ENCODE peak calls at places on chromosomes 2 and 18, in six cellular contexts. T is psoas muscle, Z is A673, K is aorta, J is hepatocyte, G is left ventricle myocardium inferior. E is an unnamed sample.

GRCh38 chr2:28821295-28821958 is 10.8 kb downstream of the SPDYA start:
- DNase-seq in J (peak; percentile 73), T (no peak), Z (peak; percentile 70), K (no peak), G (no peak), E (peak; percentile 71)

GRCh38 chr2:147469471-147469870 is 375.4 kb upstream of the ACVR2A start:
- DNase-seq in G (no peak), Z (peak; percentile 96), J (no peak), T (no peak), K (no peak), E (no peak)

GRCh38 chr2:230254152-230254881 is 28.8 kb downstream of the SP140 start:
- DNase-seq in K (no peak), J (no peak), G (no peak), T (no peak), Z (no peak), E (no peak)

GRCh38 chr18:136433-136832 is 21.9 kb upstream of the USP14 start:
- DNase-seq in G (no peak), Z (peak; percentile 14), K (no peak), T (no peak), J (no peak), E (peak; percentile 24)

GRCh38 chr2:32947484-32948143 is 861 bp downstream of the LTBP1 start:
- DNase-seq in K (peak; percentile 53), G (peak; percentile 42), T (peak; percentile 26), J (peak; percentile 62), Z (peak; percentile 19), E (peak; percentile 32)

GRCh38 chr18:80023173-80023572 is 11.1 kb upstream of the RBFA start:
- DNase-seq in T (no peak), Z (peak; percentile 18), J (no peak), K (no peak), G (no peak), E (no peak)

GRCh38 chr2:42978887-42979415 is 186.6 kb upstream of the HAAO start:
- DNase-seq in T (no peak), J (no peak), Z (no peak), G (no peak), K (no peak), E (no peak)

GRCh38 chr2:164061129-164061746 is 325.4 kb upstream of the FIGN start:
- DNase-seq in Z (peak; percentile 50), T (no peak), J (peak; percentile 58), K (no peak), G (no peak), E (peak; percentile 15)

GRCh38 chr2:44804406-44805235 is 136.9 kb upstream of the SIX3 start:
- DNase-seq in K (no peak), J (no peak), T (no peak), G (no peak), Z (no peak), E (no peak)

GRCh38 chr2:110215566-110216158 is 3.3 kb upstream of the MTLN start:
- DNase-seq in Z (no peak), G (no peak), T (no peak), K (no peak), J (no peak), E (no peak)

GRCh38 chr2:189548686-189549439 is 31.7 kb downstream of the SLC40A1 start:
- DNase-seq in T (no peak), G (no peak), Z (no peak), K (no peak), J (no peak), E (no peak)

GRCh38 chr2:234269769-234270204 is 219.3 kb downstream of the SPP2 start:
- DNase-seq in K (no peak), G (no peak), T (no peak), J (no peak), Z (no peak), E (no peak)

DNA sequence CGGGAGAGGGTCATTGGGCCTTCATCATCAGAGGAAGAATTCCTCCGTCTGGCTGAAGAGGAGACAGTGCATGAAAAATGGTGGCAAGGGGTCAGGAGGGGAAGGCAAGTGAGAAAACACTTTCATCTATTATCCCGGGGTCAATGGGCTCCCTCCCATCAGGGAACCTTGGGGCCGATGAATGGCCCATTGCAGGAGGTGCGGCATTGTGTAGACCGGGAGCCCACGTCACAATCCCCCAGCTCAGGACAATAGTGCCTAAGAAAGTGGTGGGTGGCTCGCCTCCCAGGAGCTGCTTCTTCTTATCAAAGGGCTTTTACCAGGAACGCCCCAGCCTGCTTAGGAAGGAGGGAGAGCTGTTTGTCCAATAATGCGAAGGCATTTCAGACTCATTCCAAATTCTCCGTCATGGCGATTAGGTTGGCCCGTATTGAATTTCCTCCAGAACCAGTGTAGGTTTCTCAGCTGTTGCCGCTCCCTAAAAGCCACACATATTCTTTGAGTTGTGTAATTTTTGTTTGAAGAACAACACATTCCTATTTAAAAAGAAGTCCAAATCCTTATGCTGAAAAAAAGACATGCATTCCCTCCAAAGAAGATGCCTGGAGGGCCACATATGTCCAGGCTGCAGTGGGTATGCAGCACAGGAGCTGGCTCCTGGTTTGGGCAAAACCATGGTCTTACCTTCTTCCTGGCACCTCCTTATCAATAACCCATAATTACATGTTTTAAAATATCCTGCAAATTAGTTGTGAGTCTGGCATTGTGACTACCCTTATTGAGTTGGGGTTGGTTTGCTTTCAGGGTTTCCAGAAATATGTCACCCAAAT is 264.7 kb downstream of the MYCN start:
- DNase-seq in J (no peak), Z (no peak), K (no peak), T (no peak), G (no peak), E (no peak)
- H3K4me3 ChIP-seq in J (no peak overlapping the region), Z (no peak overlapping the region), K (no peak overlapping the region), T (no peak overlapping the region), G (no peak overlapping the region), E (no peak overlapping the region)

GRCh38 chr18:26039203-26039602 is 51.2 kb downstream of the SS18 start:
- DNase-seq in J (no peak), K (no peak), G (no peak), Z (no peak), T (no peak), E (no peak)

GRCh38 chr18:26036635-26037034 is 53.8 kb downstream of the SS18 start:
- DNase-seq in Z (no peak), T (no peak), J (no peak), K (no peak), G (no peak), E (no peak)

GRCh38 chr18:26040051-26040656 is 50.3 kb downstream of the SS18 start:
- DNase-seq in Z (no peak), K (no peak), T (no peak), J (no peak), G (no peak), E (no peak)

DNA sequence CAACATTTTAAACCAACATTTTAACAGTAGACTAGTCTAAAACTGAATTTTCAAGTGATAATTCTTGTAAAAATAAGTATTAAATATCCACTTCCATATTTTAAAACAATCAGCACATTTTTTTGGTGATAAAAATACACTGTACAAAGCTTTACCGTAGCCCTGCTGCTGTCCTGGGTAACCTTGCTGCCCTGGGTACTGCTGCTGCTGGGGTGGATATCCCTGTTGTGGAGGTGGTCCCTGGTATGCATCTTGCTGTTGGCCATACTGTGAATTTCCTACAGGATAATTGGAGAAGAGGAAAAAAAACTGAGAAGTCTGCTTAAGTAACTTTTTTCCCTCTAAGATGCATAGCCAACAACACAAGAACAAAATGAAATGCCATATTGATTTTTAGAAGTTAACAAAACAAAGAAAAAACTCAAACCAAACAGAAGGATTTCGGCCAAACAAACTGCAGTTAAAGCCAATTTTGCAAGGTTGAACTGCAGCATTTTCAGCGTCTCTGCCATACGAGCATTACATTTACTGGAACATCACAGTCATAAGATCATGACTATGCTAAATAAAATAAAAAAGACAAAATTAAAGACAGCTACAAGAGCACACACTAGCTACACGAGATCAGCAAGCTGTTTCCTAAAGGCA is 55.4 kb downstream of the SS18 start:
- DNase-seq in K (no peak), T (no peak), J (no peak), Z (no peak), G (no peak), E (no peak)
- H3K36me3 ChIP-seq in K (no peaks in the 10 kb centered on the region), T (no peaks in the 10 kb centered on the region), J (no peaks in the 10 kb centered on the region), Z (peaks cover 60% of the 10 kb centered on the region), G (peaks cover 84% of the 10 kb centered on the region), E (peaks cover 7% of the 10 kb centered on the region)

DNA sequence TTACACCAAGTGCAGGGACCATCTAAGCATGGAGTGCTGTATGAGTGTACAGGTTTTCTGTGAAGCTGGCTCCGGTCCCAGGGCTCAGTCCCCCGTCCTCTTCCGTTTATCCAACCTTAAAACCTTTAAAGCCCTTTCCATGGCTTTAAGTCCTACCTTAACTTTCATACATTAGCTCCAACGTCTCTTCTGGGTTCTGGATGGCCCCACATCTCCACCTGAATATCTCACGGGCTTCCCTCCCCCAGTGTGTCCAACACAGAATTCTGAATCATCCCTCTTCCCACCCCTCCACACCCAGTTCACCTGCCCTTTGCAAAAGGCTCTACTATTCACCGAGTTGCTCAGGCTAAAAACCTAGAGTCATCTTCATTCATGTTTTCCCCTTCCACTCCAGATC is 12.8 kb downstream of the ARHGAP25 start:
- DNase-seq in J (no peak), G (no peak), K (no peak), T (no peak), Z (no peak), E (no peak)
- H3K27ac ChIP-seq in J (no peak overlapping the region), G (no peak overlapping the region), K (no peak overlapping the region), T (no peak overlapping the region), Z (no peak overlapping the region), E (no peak overlapping the region)

GRCh38 chr18:27713037-27713726 is 463.7 kb downstream of the CDH2 start:
- DNase-seq in T (no peak), J (no peak), G (no peak), Z (peak; percentile 24), K (no peak), E (no peak)
- H3K4me3 ChIP-seq in T (no peak overlapping the region), J (no peak overlapping the region), G (no peak overlapping the region), Z (no peak overlapping the region), K (no peak overlapping the region), E (no peak overlapping the region)

GRCh38 chr2:11094021-11094810 is 61.1 kb upstream of the SLC66A3 start:
- DNase-seq in G (no peak), J (no peak), K (no peak), Z (no peak), T (no peak), E (no peak)
- H3K36me3 ChIP-seq in G (no peaks in the 10 kb centered on the region), J (no peaks in the 10 kb centered on the region), K (no peaks in the 10 kb centered on the region), Z (no peaks in the 10 kb centered on the region), T (no peaks in the 10 kb centered on the region), E (no peaks in the 10 kb centered on the region)

GRCh38 chr2:85875613-85876012 is 13.2 kb downstream of the ST3GAL5 start:
- DNase-seq in T (no peak), G (no peak), J (no peak), K (no peak), Z (no peak), E (no peak)

GRCh38 chr2:85873679-85874078 is 15.1 kb downstream of the ST3GAL5 start:
- DNase-seq in Z (peak; percentile 24), T (no peak), K (no peak), G (no peak), J (no peak), E (no peak)

DNA sequence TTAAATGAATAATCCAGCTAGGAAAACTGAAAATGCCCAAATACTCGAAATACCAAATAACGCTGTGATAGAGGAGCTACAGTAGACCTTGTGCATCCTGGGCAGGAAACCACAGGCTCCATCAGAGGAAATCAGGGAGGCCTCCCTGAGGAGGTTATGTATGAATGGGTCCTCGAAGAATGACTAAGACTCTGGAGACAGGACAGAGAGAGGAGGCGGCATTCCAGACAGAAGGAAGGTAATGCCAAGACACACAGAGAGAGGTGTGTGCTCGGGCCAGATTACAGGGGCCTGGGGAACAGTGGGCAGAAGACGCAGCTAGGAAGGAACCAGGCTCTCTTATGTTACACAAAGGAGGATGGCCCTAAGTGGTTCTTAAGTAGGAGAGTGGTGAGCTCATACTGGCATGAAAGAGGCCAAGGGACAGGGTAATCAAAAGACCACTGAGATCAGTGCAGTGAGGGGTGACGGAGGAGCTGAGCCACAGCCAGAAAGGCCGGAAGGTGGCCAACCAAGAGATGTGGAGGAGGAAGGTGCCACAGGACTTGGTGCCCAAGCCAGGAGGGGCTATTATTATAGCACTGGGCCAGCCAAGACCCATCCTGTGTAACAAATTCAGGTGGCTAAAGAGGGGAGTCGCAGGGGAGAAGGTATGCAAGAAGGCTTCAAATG is 9.9 kb downstream of the ST3GAL5 start:
- DNase-seq in G (no peak), J (no peak), T (no peak), Z (no peak), K (no peak), E (no peak)
- H3K27ac ChIP-seq in G (no peak overlapping the region), J (no peak overlapping the region), T (no peak overlapping the region), Z (no peak overlapping the region), K (peak overlapping the region; percentile 25), E (no peak overlapping the region)